ENCODE peak calls at places on chromosomes 6 and 20, in nine cellular contexts. One of them, this sample, is unnamed.

GRCh38 chr6:147132889-147133288 is 71.3 kb upstream of the STXBP5 start:
- DNase-seq in upper lobe of right lung: no peak
- DNase-seq in RCC 7860: peak; percentile 6
- DNase-seq in stimulated activated CD4-positive, alpha-beta T cell treated with anti-CD3 and anti-CD28 coated beads, Interleukin-2, amount 100 ng/mL, for 48 hours: no peak
- DNase-seq in H54: no peak
- DNase-seq in Karpas-422: no peak
- DNase-seq in NCI-H1930: peak; percentile 71
- DNase-seq in H7: no peak
- DNase-seq in stimulated activated naive CD4-positive, alpha-beta T cell: no peak
- DNase-seq in this sample: no peak

GRCh38 chr6:42904467-42904866 is 11.4 kb upstream of the PTCRA start:
- DNase-seq in Karpas-422: no peak
- DNase-seq in H7: no peak
- DNase-seq in H54: no peak
- DNase-seq in stimulated activated CD4-positive, alpha-beta T cell treated with anti-CD3 and anti-CD28 coated beads, Interleukin-2, amount 100 ng/mL, for 48 hours: no peak
- DNase-seq in NCI-H1930: no peak
- DNase-seq in RCC 7860: no peak
- DNase-seq in upper lobe of right lung: no peak
- DNase-seq in stimulated activated naive CD4-positive, alpha-beta T cell: no peak
- DNase-seq in this sample: no peak

GRCh38 chr6:25670793-25671513 is 18.9 kb downstream of the SCGN start:
- DNase-seq in H54: peak; percentile 12
- DNase-seq in Karpas-422: no peak
- DNase-seq in NCI-H1930: no peak
- DNase-seq in RCC 7860: no peak
- DNase-seq in stimulated activated naive CD4-positive, alpha-beta T cell: no peak
- DNase-seq in H7: peak; percentile 26
- DNase-seq in upper lobe of right lung: no peak
- DNase-seq in stimulated activated CD4-positive, alpha-beta T cell treated with anti-CD3 and anti-CD28 coated beads, Interleukin-2, amount 100 ng/mL, for 48 hours: no peak
- DNase-seq in this sample: no peak

GRCh38 chr6:168877821-168878282 is 375.8 kb downstream of the THBS2 start:
- DNase-seq in NCI-H1930: no peak
- DNase-seq in H54: no peak
- DNase-seq in stimulated activated CD4-positive, alpha-beta T cell treated with anti-CD3 and anti-CD28 coated beads, Interleukin-2, amount 100 ng/mL, for 48 hours: no peak
- DNase-seq in H7: no peak
- DNase-seq in RCC 7860: no peak
- DNase-seq in upper lobe of right lung: no peak
- DNase-seq in Karpas-422: no peak
- DNase-seq in stimulated activated naive CD4-positive, alpha-beta T cell: no peak
- DNase-seq in this sample: no peak

GRCh38 chr20:5923493-5923892 is 26.8 kb downstream of the TRMT6 start:
- DNase-seq in H54: no peak
- DNase-seq in NCI-H1930: no peak
- DNase-seq in stimulated activated naive CD4-positive, alpha-beta T cell: no peak
- DNase-seq in Karpas-422: no peak
- DNase-seq in RCC 7860: no peak
- DNase-seq in stimulated activated CD4-positive, alpha-beta T cell treated with anti-CD3 and anti-CD28 coated beads, Interleukin-2, amount 100 ng/mL, for 48 hours: no peak
- DNase-seq in upper lobe of right lung: no peak
- DNase-seq in H7: no peak
- DNase-seq in this sample: no peak

GRCh38 chr6:79335133-79335674 is 100.7 kb upstream of the HMGN3 start:
- DNase-seq in Karpas-422: peak; percentile 31
- DNase-seq in NCI-H1930: no peak
- DNase-seq in upper lobe of right lung: no peak
- DNase-seq in RCC 7860: no peak
- DNase-seq in H7: no peak
- DNase-seq in stimulated activated CD4-positive, alpha-beta T cell treated with anti-CD3 and anti-CD28 coated beads, Interleukin-2, amount 100 ng/mL, for 48 hours: no peak
- DNase-seq in H54: no peak
- DNase-seq in stimulated activated naive CD4-positive, alpha-beta T cell: no peak
- DNase-seq in this sample: no peak

GRCh38 chr6:135922170-135922569 is 70.7 kb downstream of the PDE7B start:
- DNase-seq in NCI-H1930: no peak
- DNase-seq in H54: peak; percentile 17
- DNase-seq in upper lobe of right lung: no peak
- DNase-seq in H7: peak; percentile 27
- DNase-seq in stimulated activated CD4-positive, alpha-beta T cell treated with anti-CD3 and anti-CD28 coated beads, Interleukin-2, amount 100 ng/mL, for 48 hours: no peak
- DNase-seq in stimulated activated naive CD4-positive, alpha-beta T cell: no peak
- DNase-seq in RCC 7860: peak; percentile 87
- DNase-seq in Karpas-422: no peak
- DNase-seq in this sample: no peak

GRCh38 chr6:71394001-71394432 is 105.4 kb downstream of the OGFRL1 start:
- DNase-seq in stimulated activated CD4-positive, alpha-beta T cell treated with anti-CD3 and anti-CD28 coated beads, Interleukin-2, amount 100 ng/mL, for 48 hours: no peak
- DNase-seq in H7: no peak
- DNase-seq in NCI-H1930: peak; percentile 59
- DNase-seq in Karpas-422: no peak
- DNase-seq in H54: no peak
- DNase-seq in upper lobe of right lung: no peak
- DNase-seq in RCC 7860: peak; percentile 46
- DNase-seq in stimulated activated naive CD4-positive, alpha-beta T cell: no peak
- DNase-seq in this sample: no peak

GRCh38 chr6:99612551-99613397 is 6.1 kb downstream of the PRDM13 start:
- DNase-seq in NCI-H1930: peak; percentile 68
- DNase-seq in H7: peak; percentile 46
- DNase-seq in RCC 7860: no peak
- DNase-seq in stimulated activated CD4-positive, alpha-beta T cell treated with anti-CD3 and anti-CD28 coated beads, Interleukin-2, amount 100 ng/mL, for 48 hours: no peak
- DNase-seq in upper lobe of right lung: no peak
- DNase-seq in Karpas-422: no peak
- DNase-seq in H54: no peak
- DNase-seq in stimulated activated naive CD4-positive, alpha-beta T cell: no peak
- DNase-seq in this sample: no peak

GRCh38 chr6:41182069-41183034 is 18.6 kb downstream of the TREML2 start:
- DNase-seq in RCC 7860: peak; percentile 17
- DNase-seq in H54: peak; percentile 36
- DNase-seq in NCI-H1930: no peak
- DNase-seq in Karpas-422: peak; percentile 88
- DNase-seq in H7: peak; percentile 75
- DNase-seq in stimulated activated naive CD4-positive, alpha-beta T cell: peak; percentile 17
- DNase-seq in upper lobe of right lung: no peak
- DNase-seq in stimulated activated CD4-positive, alpha-beta T cell treated with anti-CD3 and anti-CD28 coated beads, Interleukin-2, amount 100 ng/mL, for 48 hours: no peak
- DNase-seq in this sample: peak; percentile 22

GRCh38 chr6:154986787-154987235 is 8.3 kb upstream of the TIAM2 start:
- DNase-seq in stimulated activated CD4-positive, alpha-beta T cell treated with anti-CD3 and anti-CD28 coated beads, Interleukin-2, amount 100 ng/mL, for 48 hours: no peak
- DNase-seq in NCI-H1930: no peak
- DNase-seq in upper lobe of right lung: no peak
- DNase-seq in Karpas-422: no peak
- DNase-seq in stimulated activated naive CD4-positive, alpha-beta T cell: no peak
- DNase-seq in H7: no peak
- DNase-seq in H54: no peak
- DNase-seq in RCC 7860: no peak
- DNase-seq in this sample: no peak

GRCh38 chr6:132490024-132490423 is 22.9 kb downstream of the STX7 start:
- DNase-seq in stimulated activated naive CD4-positive, alpha-beta T cell: no peak
- DNase-seq in RCC 7860: no peak
- DNase-seq in H54: no peak
- DNase-seq in upper lobe of right lung: no peak
- DNase-seq in stimulated activated CD4-positive, alpha-beta T cell treated with anti-CD3 and anti-CD28 coated beads, Interleukin-2, amount 100 ng/mL, for 48 hours: no peak
- DNase-seq in H7: no peak
- DNase-seq in Karpas-422: peak; percentile 62
- DNase-seq in NCI-H1930: no peak
- DNase-seq in this sample: no peak

GRCh38 chr20:61026731-61027130 is 225.3 kb upstream of the CDH4 start:
- DNase-seq in stimulated activated naive CD4-positive, alpha-beta T cell: no peak
- DNase-seq in H7: no peak
- DNase-seq in upper lobe of right lung: no peak
- DNase-seq in RCC 7860: no peak
- DNase-seq in Karpas-422: no peak
- DNase-seq in NCI-H1930: no peak
- DNase-seq in stimulated activated CD4-positive, alpha-beta T cell treated with anti-CD3 and anti-CD28 coated beads, Interleukin-2, amount 100 ng/mL, for 48 hours: no peak
- DNase-seq in H54: no peak
- DNase-seq in this sample: no peak

GRCh38 chr20:62942456-62942855 is 4.5 kb downstream of the GID8 start:
- DNase-seq in Karpas-422: no peak
- DNase-seq in stimulated activated CD4-positive, alpha-beta T cell treated with anti-CD3 and anti-CD28 coated beads, Interleukin-2, amount 100 ng/mL, for 48 hours: no peak
- DNase-seq in upper lobe of right lung: peak; percentile 27
- DNase-seq in NCI-H1930: no peak
- DNase-seq in H54: no peak
- DNase-seq in RCC 7860: no peak
- DNase-seq in stimulated activated naive CD4-positive, alpha-beta T cell: no peak
- DNase-seq in H7: no peak
- DNase-seq in this sample: no peak

This sample was measured in effector CD8-positive, alpha-beta T cell.